ENCODE peak calls at places on chromosomes 6 and 20, in seven cellular contexts. N is breast epithelium, F is upper lobe of left lung, L is GM12878, Q is GM23338, S is GM12891, P is HCT116. Y is an unnamed sample.

GRCh38 chr20:17536944-17537444 is 5.8 kb upstream of the BFSP1 start:
- DNase-seq in L (no peak), S (peak), F (peak), P (peak), N (peak), Q (peak), Y (no peak)

GRCh38 chr6:3226422-3227362 is 761 bp downstream of the TUBB2B start:
- DNase-seq in F (no peak), L (no peak), Q (peak), S (peak), P (no peak), N (no peak), Y (no peak)

GRCh38 chr6:138817799-138818198 is 21.9 kb downstream of the ECT2L start:
- DNase-seq in P (peak), N (peak), F (peak), Q (peak), L (no peak), S (no peak), Y (no peak)

GRCh38 chr20:24627926-24628325 is 158.5 kb downstream of the SYNDIG1 start:
- DNase-seq in Q (no peak), N (no peak), L (no peak), F (no peak), P (no peak), S (no peak), Y (no peak)

GRCh38 chr20:10469599-10469998 is 34.5 kb downstream of the SLX4IP start:
- DNase-seq in N (peak), L (no peak), P (peak), S (no peak), Q (peak), F (peak), Y (no peak)

GRCh38 chr6:121879149-121879548 is 443.7 kb downstream of the GJA1 start:
- DNase-seq in P (no peak), S (no peak), L (no peak), N (no peak), F (no peak), Q (no peak), Y (no peak)

GRCh38 chr6:84460491-84460890 is 233.0 kb upstream of the CEP162 start:
- DNase-seq in P (no peak), S (no peak), F (no peak), Q (no peak), L (no peak), N (no peak), Y (no peak)

GRCh38 chr6:169841251-169841650 is 89.8 kb downstream of the ERMARD start:
- DNase-seq in P (no peak), L (no peak), Q (no peak), S (no peak), F (no peak), N (no peak), Y (peak)

GRCh38 chr6:149455028-149455732 is 29.6 kb downstream of the ZC3H12D start:
- DNase-seq in S (no peak), Q (no peak), P (no peak), F (peak), L (no peak), N (no peak), Y (peak)

GRCh38 chr6:16413399-16413798 is 175.0 kb downstream of the GMPR start:
- DNase-seq in Q (no peak), F (no peak), N (no peak), S (no peak), P (no peak), L (no peak), Y (no peak)

GRCh38 chr20:60715172-60715571 is 536.9 kb upstream of the CDH4 start:
- DNase-seq in F (no peak), P (no peak), S (no peak), N (no peak), Q (peak), L (no peak), Y (no peak)

GRCh38 chr6:138088307-138088744 is 18.9 kb downstream of the PERP start:
- DNase-seq in Q (no peak), N (peak), L (no peak), S (no peak), P (peak), F (peak), Y (no peak)

GRCh38 chr6:150898390-150899170 is 33.1 kb downstream of the MTHFD1L start:
- DNase-seq in P (no peak), F (no peak), Q (no peak), S (no peak), L (peak), N (no peak), Y (no peak)

GRCh38 chr6:140566706-140567330 is 1192.4 kb upstream of the CITED2 start:
- DNase-seq in S (no peak), F (no peak), N (no peak), L (no peak), Q (no peak), P (no peak), Y (no peak)

GRCh38 chr20:45044084-45044573 is 56.8 kb downstream of the KCNS1 start:
- DNase-seq in P (peak), L (no peak), S (no peak), N (no peak), F (peak), Q (peak), Y (no peak)

GRCh38 chr6:72286911-72287311 is 335.0 kb upstream of the KCNQ5 start:
- DNase-seq in Q (no peak), N (no peak), S (no peak), P (no peak), L (no peak), F (no peak), Y (no peak)

GRCh38 chr20:5002077-5002413 is 735 bp upstream of the SLC23A2 start:
- DNase-seq in F (no peak), P (no peak), L (no peak), N (no peak), S (no peak), Q (peak), Y (peak)

GRCh38 chr6:167501831-167502385 is 177.0 kb downstream of the TTLL2 start:
- DNase-seq in L (no peak), N (no peak), S (no peak), P (peak), Q (peak), F (no peak), Y (no peak)

GRCh38 chr20:55090301-55090700 is 614.9 kb downstream of the DOK5 start:
- DNase-seq in Q (no peak), S (no peak), F (no peak), P (no peak), L (no peak), N (no peak), Y (no peak)

GRCh38 chr20:32580970-32581838 is 3.9 kb downstream of the NOL4L start:
- DNase-seq in S (no peak), P (no peak), Q (peak), L (no peak), F (peak), N (no peak), Y (peak)

GRCh38 chr6:26103141-26103769 is 16.0 kb downstream of the HFE start:
- DNase-seq in S (no peak), N (no peak), P (no peak), F (no peak), L (no peak), Q (no peak), Y (no peak)

GRCh38 chr20:35305682-35306556 is 13.7 kb upstream of the FAM83C start:
- DNase-seq in L (no peak), F (peak), Q (no peak), S (no peak), P (peak), N (peak), Y (no peak)

GRCh38 chr20:57947421-57948176 is 237.8 kb upstream of the PMEPA1 start:
- DNase-seq in F (no peak), N (no peak), L (no peak), Q (no peak), S (no peak), P (no peak), Y (no peak)

GRCh38 chr6:97669191-97669651 is 386.2 kb upstream of the MMS22L start:
- DNase-seq in N (no peak), L (peak), S (peak), P (no peak), F (no peak), Q (peak), Y (peak)

GRCh38 chr20:43911066-43911465 is 3.6 kb upstream of the TOX2 start:
- DNase-seq in N (no peak), P (peak), Q (peak), L (no peak), S (no peak), F (no peak), Y (no peak)

GRCh38 chr20:23225407-23226060 is 125.1 kb upstream of the NXT1 start:
- DNase-seq in F (peak), Q (no peak), P (no peak), L (no peak), N (no peak), S (no peak), Y (no peak)

GRCh38 chr20:37421988-37422387 is 76.0 kb downstream of the SRC start:
- DNase-seq in P (no peak), Q (no peak), N (no peak), F (no peak), S (no peak), L (no peak), Y (no peak)

GRCh38 chr6:33851959-33852358 is 48.2 kb upstream of the MLN start:
- DNase-seq in F (no peak), Q (peak), N (no peak), P (peak), S (no peak), L (no peak), Y (no peak)

GRCh38 chr20:63453029-63453523 is 19.4 kb downstream of the KCNQ2 start:
- DNase-seq in N (no peak), S (peak), L (no peak), Q (peak), P (no peak), F (no peak), Y (no peak)

GRCh38 chr20:8368680-8369079 is 236.6 kb downstream of the PLCB1 start:
- DNase-seq in N (no peak), S (no peak), F (no peak), L (no peak), P (no peak), Q (no peak), Y (no peak)

DNA sequence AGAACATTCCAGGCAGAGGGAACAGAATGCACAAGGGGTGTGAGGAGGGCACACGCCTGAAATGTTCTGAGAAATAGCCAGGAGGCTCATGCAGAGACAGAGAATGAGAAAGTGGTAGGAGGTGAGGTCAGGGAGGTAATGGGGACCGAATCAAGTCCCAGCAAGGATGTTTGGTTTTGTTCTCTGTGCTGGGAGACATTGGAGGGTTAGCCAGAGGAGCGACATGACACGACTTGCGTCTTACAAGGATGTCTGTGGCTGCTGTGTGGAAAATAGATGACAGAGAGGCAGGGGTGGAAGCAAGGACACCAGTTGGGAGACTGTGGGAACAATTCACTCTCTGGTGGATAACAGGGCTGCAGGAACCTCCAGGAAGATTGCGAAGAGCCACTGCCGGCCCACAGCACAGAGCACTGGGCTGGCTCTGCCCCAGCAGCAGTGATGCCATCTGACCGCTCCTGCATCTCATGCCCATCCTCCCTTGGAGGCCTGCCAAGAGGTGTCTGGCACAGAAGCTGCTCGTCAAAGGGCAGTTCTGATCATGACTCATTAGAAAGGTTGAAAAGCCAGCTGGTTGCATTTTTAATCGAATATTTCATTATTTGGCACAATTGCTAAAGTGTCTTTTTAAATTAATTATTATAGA is 57.7 kb upstream of the CD83 start:
- DNase-seq in F (no peak), S (no peak), P (no peak), Q (no peak), N (peak), L (no peak), Y (no peak)
- TF ChIP-seq POLR2AphosphoS5 in F (no peak), S (no peak), P (no peak), Q (no peak), N (no peak), L (no peak), Y (no peak)

DNA sequence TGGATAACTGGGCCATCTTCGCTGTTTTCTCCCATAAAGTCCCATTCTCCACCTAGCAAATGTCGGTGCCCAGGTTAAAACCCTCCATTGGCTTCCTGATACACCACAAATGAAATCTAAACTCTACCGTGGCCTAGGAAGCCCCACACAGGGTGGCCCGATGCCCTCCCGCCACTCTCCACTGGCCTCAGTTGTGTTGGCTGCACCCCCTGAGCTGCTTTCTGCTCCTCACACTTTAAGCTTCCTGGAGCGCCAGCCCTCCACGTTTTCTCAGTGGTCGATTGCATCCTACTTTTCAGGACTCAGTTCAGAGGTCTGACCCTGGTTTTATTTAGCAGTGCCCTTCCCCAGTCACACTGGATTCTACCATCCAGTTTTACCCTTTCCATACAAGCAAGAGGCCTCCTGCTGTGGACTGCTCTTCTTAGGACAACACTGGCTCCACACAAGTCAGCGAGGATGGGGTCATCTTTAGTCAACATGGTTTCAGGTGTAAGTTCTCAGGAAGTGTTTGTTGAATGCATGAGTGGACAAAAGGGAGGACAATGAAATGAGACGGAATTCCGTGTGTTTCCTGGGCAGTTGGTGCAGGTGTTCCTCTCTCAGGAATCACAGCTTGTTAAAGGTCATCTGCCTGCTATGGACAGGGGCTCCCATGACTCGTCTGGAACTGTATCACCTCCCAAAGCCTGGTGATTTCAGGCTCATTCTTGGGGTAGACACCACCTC is 124.1 kb downstream of the SULF2 start:
- DNase-seq in L (no peak), F (no peak), P (no peak), S (no peak), Q (no peak), N (no peak), Y (no peak)
- TF ChIP-seq POLR2AphosphoS5 in L (peak), F (no peak), P (no peak), S (peak), Q (no peak), N (no peak), Y (no peak)

DNA sequence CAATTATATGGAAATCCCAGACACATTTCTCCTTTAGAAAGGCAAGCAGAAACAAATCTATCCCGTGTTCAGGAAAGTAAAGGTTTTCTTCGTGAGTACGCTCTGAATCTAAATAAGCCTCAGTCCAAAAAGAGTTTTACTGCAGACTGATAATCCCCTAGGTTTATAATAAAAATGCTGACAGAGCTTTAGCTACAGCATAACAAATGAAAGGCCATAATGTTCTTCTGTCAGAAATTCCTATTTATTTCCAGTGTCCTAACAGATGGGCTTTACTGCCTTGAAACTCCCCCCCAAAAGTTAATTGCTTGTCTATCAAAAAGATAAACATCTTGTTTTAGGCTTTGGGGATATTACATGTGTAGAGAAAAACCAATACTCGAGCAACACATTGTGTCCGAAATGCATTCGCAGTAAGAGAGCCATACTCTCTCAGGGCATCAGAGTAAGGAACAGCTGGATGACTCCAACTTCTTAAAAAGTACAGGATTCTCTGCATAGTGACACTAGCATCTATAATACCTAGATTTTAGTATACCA is 109.0 kb downstream of the PRKN start:
- DNase-seq in N (no peak), S (no peak), P (no peak), L (no peak), Q (no peak), F (no peak), Y (no peak)
- TF ChIP-seq POLR2AphosphoS5 in N (no peak), S (no peak), P (no peak), L (no peak), Q (no peak), F (no peak), Y (no peak)

GRCh38 chr6:143397229-143398222 is 53.0 kb downstream of the ADAT2 start:
- DNase-seq in F (peak), Q (peak), L (no peak), S (no peak), P (peak), N (peak), Y (no peak)
- TF ChIP-seq POLR2AphosphoS5 in F (peak), Q (no peak), L (no peak), S (no peak), P (no peak), N (no peak), Y (no peak)

DNA sequence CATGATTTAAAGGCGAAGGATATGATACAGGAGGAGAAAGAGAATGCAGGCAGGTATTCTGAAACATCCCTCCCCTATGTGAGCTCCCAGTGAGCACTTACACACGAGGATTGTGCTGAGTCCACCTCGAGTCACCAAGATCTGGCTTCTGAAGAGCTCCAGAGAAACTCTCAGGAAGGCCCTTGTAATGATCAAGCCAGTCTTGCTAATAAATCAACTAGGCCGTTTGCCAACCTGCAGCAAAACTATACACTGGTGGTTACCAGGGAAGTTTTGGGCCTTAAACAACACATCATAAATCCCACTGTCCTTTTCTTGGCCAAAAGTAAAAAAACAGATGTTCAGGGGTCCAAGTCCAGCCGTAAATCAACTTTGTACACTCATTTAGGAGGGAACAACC is 79.2 kb downstream of the STXBP5 start:
- DNase-seq in S (no peak), N (no peak), P (no peak), Q (no peak), F (no peak), L (no peak), Y (no peak)
- TF ChIP-seq POLR2AphosphoS5 in S (no peak), N (no peak), P (no peak), Q (no peak), F (no peak), L (no peak), Y (no peak)

GRCh38 chr20:52160049-52160448 is 31.5 kb downstream of the ZFP64 start:
- DNase-seq in F (no peak), P (no peak), N (no peak), L (no peak), Q (no peak), S (no peak), Y (no peak)
- TF ChIP-seq POLR2AphosphoS5 in F (no peak), P (no peak), N (no peak), L (no peak), Q (no peak), S (no peak), Y (no peak)

GRCh38 chr6:41449399-41450245 is 96.6 kb upstream of the FOXP4 start:
- DNase-seq in S (no peak), Q (no peak), F (peak), L (no peak), N (no peak), P (no peak), Y (no peak)
- TF ChIP-seq POLR2AphosphoS5 in S (no peak), Q (no peak), F (no peak), L (no peak), N (peak), P (no peak), Y (no peak)

GRCh38 chr20:19757487-19757972 is 528 bp upstream of the RIN2 start:
- DNase-seq in P (no peak), N (peak), S (no peak), Q (peak), F (peak), L (no peak), Y (peak)
- TF ChIP-seq POLR2AphosphoS5 in P (peak), N (peak), S (no peak), Q (no peak), F (peak), L (no peak), Y (peak)

GRCh38 chr6:24494726-24495515 is at the start of gene ALDH5A1:
- DNase-seq in Q (peak), S (peak), P (peak), L (no peak), N (peak), F (peak), Y (peak)
- TF ChIP-seq POLR2AphosphoS5 in Q (no peak), S (no peak), P (peak), L (no peak), N (no peak), F (no peak), Y (peak)

GRCh38 chr20:19492937-19493336 is 265.1 kb upstream of the RIN2 start:
- DNase-seq in S (no peak), L (no peak), F (no peak), P (no peak), Q (peak), N (no peak), Y (no peak)
- TF ChIP-seq POLR2AphosphoS5 in S (no peak), L (no peak), F (no peak), P (no peak), Q (no peak), N (no peak), Y (no peak)

Y was measured in spleen.